ENCODE peak calls at places on chromosomes 3 and 15, in four cellular contexts. One of them, this sample, is unnamed.

GRCh38 chr15:53477981-53478766 is 281.3 kb downstream of the WDR72 start:
- DNase-seq in NCI-H2029: no peak
- DNase-seq in T follicular helper cell: no peak
- DNase-seq in RPMI8226: no peak
- DNase-seq in this sample: no peak

GRCh38 chr3:127673191-127674098 is 693 bp downstream of the ABTB1 start:
- DNase-seq in T follicular helper cell: peak
- DNase-seq in NCI-H2029: no peak
- DNase-seq in RPMI8226: peak
- DNase-seq in this sample: peak

GRCh38 chr15:91866971-91867372 is 13.5 kb downstream of the SLCO3A1 start:
- DNase-seq in NCI-H2029: no peak
- DNase-seq in T follicular helper cell: no peak
- DNase-seq in RPMI8226: no peak
- DNase-seq in this sample: no peak

GRCh38 chr3:194879991-194880939 is 194.6 kb downstream of the FAM43A start:
- DNase-seq in NCI-H2029: peak
- DNase-seq in RPMI8226: no peak
- DNase-seq in T follicular helper cell: no peak
- DNase-seq in this sample: peak

GRCh38 chr3:47512416-47513124 is 942 bp downstream of the ELP6 start:
- DNase-seq in NCI-H2029: peak
- DNase-seq in RPMI8226: peak
- DNase-seq in T follicular helper cell: peak
- DNase-seq in this sample: peak

GRCh38 chr3:175431396-175431795 is 572.3 kb downstream of the NAALADL2 start:
- DNase-seq in NCI-H2029: no peak
- DNase-seq in T follicular helper cell: no peak
- DNase-seq in RPMI8226: no peak
- DNase-seq in this sample: peak

GRCh38 chr15:66748320-66748779 is 46.3 kb downstream of the SMAD6 start:
- DNase-seq in RPMI8226: no peak
- DNase-seq in T follicular helper cell: no peak
- DNase-seq in NCI-H2029: no peak
- DNase-seq in this sample: no peak

GRCh38 chr3:142923694-142924093 is 34.8 kb upstream of the PCOLCE2 start:
- DNase-seq in RPMI8226: no peak
- DNase-seq in T follicular helper cell: no peak
- DNase-seq in NCI-H2029: no peak
- DNase-seq in this sample: no peak

GRCh38 chr15:98731712-98732450 is 83.5 kb downstream of the IGF1R start:
- DNase-seq in RPMI8226: no peak
- DNase-seq in NCI-H2029: no peak
- DNase-seq in T follicular helper cell: no peak
- DNase-seq in this sample: no peak

GRCh38 chr15:58466566-58466965 is 34.8 kb downstream of the LIPC start:
- DNase-seq in T follicular helper cell: no peak
- DNase-seq in NCI-H2029: no peak
- DNase-seq in RPMI8226: no peak
- DNase-seq in this sample: no peak

GRCh38 chr15:44662478-44663409 is 718 bp downstream of the SPG11 start:
- DNase-seq in NCI-H2029: peak
- DNase-seq in T follicular helper cell: peak
- DNase-seq in RPMI8226: peak
- DNase-seq in this sample: peak

GRCh38 chr3:58586776-58587192 is 9.6 kb upstream of the FAM107A start:
- DNase-seq in NCI-H2029: no peak
- DNase-seq in RPMI8226: no peak
- DNase-seq in T follicular helper cell: no peak
- DNase-seq in this sample: no peak

GRCh38 chr3:133747907-133748639 is 1.9 kb downstream of the TF start:
- DNase-seq in T follicular helper cell: no peak
- DNase-seq in RPMI8226: no peak
- DNase-seq in NCI-H2029: no peak
- DNase-seq in this sample: no peak

GRCh38 chr3:6770376-6770648 is 90.6 kb upstream of the GRM7 start:
- DNase-seq in T follicular helper cell: no peak
- DNase-seq in NCI-H2029: no peak
- DNase-seq in RPMI8226: no peak
- DNase-seq in this sample: no peak